ENCODE peak calls at places on chromosomes 4 and X, in five cellular contexts. E is SJSA1, V is tibial artery, J is mesenchymal stem cell, C is left lung. R is an unnamed sample.

GRCh38 chrX:24317567-24317966 is 3.7 kb upstream of the SUPT20HL2 start:
- DNase-seq in E (no peak), V (no peak), J (no peak), C (no peak), R (no peak)

GRCh38 chrX:153829549-153829798 is 870 bp downstream of the PDZD4 start:
- DNase-seq in E (no peak), V (no peak), J (no peak), C (no peak), R (no peak)

GRCh38 chr4:185847352-185848078 is 35.5 kb upstream of the SORBS2 start:
- DNase-seq in E (peak), V (no peak), J (peak), C (no peak), R (no peak)

GRCh38 chrX:70166601-70167590 is 10.4 kb upstream of the DGAT2L6 start:
- DNase-seq in E (peak), V (no peak), J (peak), C (no peak), R (no peak)

GRCh38 chr4:1900624-1901023 is 29.4 kb downstream of the NSD2 start:
- DNase-seq in E (no peak), V (no peak), J (no peak), C (no peak), R (no peak)

GRCh38 chrX:11724122-11725017 is 33.7 kb upstream of the MSL3 start:
- DNase-seq in E (peak), V (no peak), J (peak), C (no peak), R (no peak)

GRCh38 chr4:87543835-87544461 is 14.8 kb upstream of the SPARCL1 start:
- DNase-seq in E (peak), V (no peak), J (peak), C (no peak), R (no peak)

GRCh38 chrX:15914486-15914885 is 59.9 kb upstream of the AP1S2 start:
- DNase-seq in E (no peak), V (no peak), J (no peak), C (no peak), R (no peak)

GRCh38 chr4:170190265-170190664 is 100.5 kb upstream of the AADAT start:
- DNase-seq in E (no peak), V (no peak), J (no peak), C (no peak), R (no peak)

GRCh38 chrX:26007462-26007861 is 130.7 kb upstream of the MAGEB18 start:
- DNase-seq in E (no peak), V (no peak), J (no peak), C (no peak), R (no peak)

GRCh38 chr4:20474119-20474518 is 222.4 kb downstream of the SLIT2 start:
- DNase-seq in E (peak), V (no peak), J (peak), C (no peak), R (no peak)

GRCh38 chr4:119139822-119140252 is 4.2 kb downstream of the MYOZ2 start:
- DNase-seq in E (no peak), V (no peak), J (no peak), C (no peak), R (no peak)

GRCh38 chrX:101260435-101260834 is 30.7 kb downstream of the TAF7L start:
- DNase-seq in E (no peak), V (no peak), J (peak), C (no peak), R (no peak)

GRCh38 chrX:63738696-63739095 is 46.3 kb downstream of the ARHGEF9 start:
- DNase-seq in E (no peak), V (no peak), J (no peak), C (no peak), R (no peak)

GRCh38 chrX:115690554-115691216 is 129.7 kb downstream of the PLS3 start:
- DNase-seq in E (peak), V (peak), J (peak), C (no peak), R (peak)

GRCh38 chr4:75714681-75715080 is 9.7 kb upstream of the USO1 start:
- DNase-seq in E (no peak), V (no peak), J (no peak), C (no peak), R (no peak)

GRCh38 chr4:25439913-25440477 is 62.9 kb downstream of the ANAPC4 start:
- DNase-seq in E (peak), V (peak), J (peak), C (peak), R (peak)

GRCh38 chr4:100340534-100341364 is 150.5 kb upstream of the DDIT4L start:
- DNase-seq in E (peak), V (no peak), J (peak), C (no peak), R (no peak)

GRCh38 chr4:94995684-94996394 is 238.1 kb downstream of the BMPR1B start:
- DNase-seq in E (no peak), V (peak), J (peak), C (no peak), R (no peak)

GRCh38 chr4:37666625-37667071 is 19.5 kb downstream of the RELL1 start:
- DNase-seq in E (peak), V (peak), J (peak), C (peak), R (no peak)

GRCh38 chr4:86935499-86935832 is 655 bp downstream of the AFF1 start:
- DNase-seq in E (no peak), V (peak), J (no peak), C (peak), R (peak)

GRCh38 chrX:119775517-119776238 is 15.8 kb downstream of the RPL39 start:
- DNase-seq in E (no peak), V (no peak), J (no peak), C (no peak), R (no peak)

GRCh38 chr4:158172196-158172557 is 648 bp downstream of the GASK1B start:
- DNase-seq in E (peak), V (no peak), J (peak), C (no peak), R (no peak)

GRCh38 chrX:114272096-114272686 is 311.7 kb upstream of the HTR2C start:
- DNase-seq in E (no peak), V (no peak), J (peak), C (no peak), R (no peak)

GRCh38 chrX:994780-995179 is 217.7 kb downstream of the CRLF2 start:
- DNase-seq in E (no peak), V (no peak), J (no peak), C (no peak), R (no peak)

GRCh38 chr4:20464381-20464780 is 212.7 kb downstream of the SLIT2 start:
- DNase-seq in E (peak), V (no peak), J (peak), C (no peak), R (no peak)

GRCh38 chr4:101282076-101282844 is 65.1 kb downstream of the PPP3CA start:
- DNase-seq in E (no peak), V (no peak), J (no peak), C (no peak), R (no peak)

GRCh38 chrX:154366666-154367055 is 7.8 kb downstream of the FLNA start:
- DNase-seq in E (no peak), V (peak), J (no peak), C (no peak), R (no peak)

GRCh38 chr4:108384544-108384943 is 215.8 kb upstream of the LEF1 start:
- DNase-seq in E (no peak), V (no peak), J (no peak), C (no peak), R (no peak)

GRCh38 chr4:2465032-2465431 is 3.9 kb upstream of the RNF4 start:
- DNase-seq in E (no peak), V (no peak), J (no peak), C (no peak), R (no peak)

GRCh38 chrX:140157611-140158010 is 192.3 kb upstream of the CXorf66 start:
- DNase-seq in E (peak), V (no peak), J (no peak), C (no peak), R (no peak)

GRCh38 chr4:15868065-15868464 is 70.5 kb downstream of the FGFBP1 start:
- DNase-seq in E (no peak), V (no peak), J (no peak), C (no peak), R (no peak)

GRCh38 chr4:13347517-13348125 is 136.5 kb downstream of the RAB28 start:
- DNase-seq in E (peak), V (no peak), J (peak), C (no peak), R (no peak)

GRCh38 chr4:5887361-5888221 is 5.3 kb downstream of the CRMP1 start:
- DNase-seq in E (no peak), V (no peak), J (peak), C (no peak), R (peak)

GRCh38 chr4:5887011-5887360 is 5.9 kb downstream of the CRMP1 start:
- DNase-seq in E (no peak), V (no peak), J (no peak), C (no peak), R (no peak)

GRCh38 chr4:5890063-5890727 is 2.7 kb downstream of the CRMP1 start:
- DNase-seq in E (no peak), V (no peak), J (peak), C (no peak), R (peak)

GRCh38 chr4:5888222-5888701 is 4.6 kb downstream of the CRMP1 start:
- DNase-seq in E (no peak), V (no peak), J (peak), C (no peak), R (peak)

GRCh38 chr4:5888706-5889696 is 3.9 kb downstream of the CRMP1 start:
- DNase-seq in E (no peak), V (no peak), J (no peak), C (no peak), R (no peak)
- H3K4me3 ChIP-seq in E (no peak), V (peak), J (no peak), C (peak), R (peak)

GRCh38 chrX:47129879-47130358 is 14.6 kb downstream of the NDUFB11 start:
- DNase-seq in E (no peak), V (no peak), J (no peak), C (no peak), R (no peak)
- H3K27ac ChIP-seq in E (no peak), V (peak), J (no peak), C (peak), R (peak)

GRCh38 chrX:43556207-43556606 is 99.9 kb upstream of the MAOA start:
- DNase-seq in E (no peak), V (no peak), J (no peak), C (peak), R (no peak)

GRCh38 chrX:43560247-43560946 is 95.7 kb upstream of the MAOA start:
- DNase-seq in E (no peak), V (no peak), J (no peak), C (no peak), R (no peak)

GRCh38 chrX:43562372-43562771 is 93.7 kb upstream of the MAOA start:
- DNase-seq in E (no peak), V (no peak), J (peak), C (no peak), R (no peak)

GRCh38 chrX:43557792-43558191 is 98.3 kb upstream of the MAOA start:
- DNase-seq in E (peak), V (no peak), J (peak), C (peak), R (no peak)

GRCh38 chrX:43559643-43560042 is 96.5 kb upstream of the MAOA start:
- DNase-seq in E (peak), V (peak), J (peak), C (peak), R (peak)
- H3K4me3 ChIP-seq in E (no peak), V (no peak), J (no peak), C (no peak), R (no peak)

GRCh38 chrX:21978346-21978745 is 37.8 kb downstream of the SMS start:
- DNase-seq in E (no peak), V (no peak), J (no peak), C (no peak), R (no peak)

GRCh38 chrX:21975242-21975641 is 34.7 kb downstream of the SMS start:
- DNase-seq in E (no peak), V (no peak), J (no peak), C (no peak), R (no peak)

GRCh38 chrX:21974011-21974385 is 33.5 kb downstream of the SMS start:
- DNase-seq in E (no peak), V (no peak), J (no peak), C (no peak), R (no peak)

GRCh38 chrX:21973321-21974010 is 33.0 kb downstream of the SMS start:
- DNase-seq in E (no peak), V (no peak), J (no peak), C (no peak), R (no peak)

DNA sequence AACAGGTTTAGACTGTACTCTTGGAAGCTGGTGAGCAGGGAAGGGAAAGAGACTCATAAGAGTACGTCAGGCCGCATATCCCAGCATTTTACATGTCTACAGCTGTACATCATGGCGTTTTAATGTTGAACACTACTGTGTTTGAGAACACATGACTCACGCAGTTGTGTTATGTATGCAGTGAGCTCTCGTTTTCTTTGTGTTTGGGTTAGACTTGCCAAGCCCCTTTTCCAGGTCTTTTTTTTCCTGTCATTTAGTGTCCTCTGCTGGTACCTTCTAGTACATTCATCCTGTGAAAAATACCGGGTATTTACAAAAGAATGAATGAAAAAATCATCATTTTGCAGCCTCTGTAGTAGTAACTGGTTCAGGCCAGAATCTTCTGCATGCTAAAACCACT is 35.3 kb downstream of the SMS start:
- DNase-seq in E (peak), V (no peak), J (peak), C (no peak), R (no peak)
- H3K27ac ChIP-seq in E (peak), V (peak), J (no peak), C (no peak), R (no peak)

GRCh38 chrX:71671043-71671829 is 3.9 kb downstream of the LOC101059915 start:
- DNase-seq in E (no peak), V (no peak), J (no peak), C (peak), R (no peak)
- H3K4me3 ChIP-seq in E (no peak), V (no peak), J (no peak), C (no peak), R (no peak)

DNA sequence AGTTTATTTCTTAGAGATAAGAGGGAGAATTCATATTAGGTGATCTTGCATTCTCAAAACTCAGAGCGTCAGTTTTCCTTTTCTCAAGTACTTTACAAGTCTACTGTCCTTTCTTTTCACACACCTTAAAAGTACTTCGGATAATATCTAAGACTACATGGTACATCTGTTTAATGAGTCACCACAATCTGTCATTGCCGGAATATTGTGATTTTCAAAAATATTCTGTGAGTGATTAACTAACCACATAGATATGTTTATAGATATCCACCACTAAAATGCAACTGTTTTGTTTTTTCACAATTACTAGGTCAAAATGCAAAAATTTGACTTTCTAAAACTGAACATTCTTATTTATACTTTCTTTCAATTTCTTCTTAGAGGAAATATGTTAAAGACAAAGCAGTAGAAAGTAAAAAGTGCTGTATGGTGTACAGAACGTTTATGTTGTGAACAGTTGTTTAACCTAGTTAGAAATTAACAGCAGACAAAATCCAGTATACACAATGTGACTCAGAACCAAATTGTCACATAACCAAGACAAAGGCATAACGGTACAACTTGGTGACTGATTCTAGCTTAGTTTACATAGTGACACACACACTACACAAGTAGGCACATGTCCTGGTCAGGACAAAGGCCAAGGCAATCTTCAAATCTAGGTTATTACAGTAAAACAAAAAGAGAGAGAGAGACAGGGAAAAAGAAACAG is 482.9 kb downstream of the NAF1 start:
- DNase-seq in E (peak), V (no peak), J (peak), C (no peak), R (no peak)
- H3K27ac ChIP-seq in E (peak), V (no peak), J (peak), C (no peak), R (no peak)

GRCh38 chr4:5802565-5802964 is 90.3 kb downstream of the CRMP1 start:
- DNase-seq in E (no peak), V (peak), J (no peak), C (no peak), R (no peak)
- H3K4me3 ChIP-seq in E (no peak), V (no peak), J (no peak), C (no peak), R (no peak)

R was measured in dorsolateral prefrontal cortex.